ENCODE peak calls at places on chromosomes 13 and 19, in eight cellular contexts. J is cardiac fibroblast, Z is foreskin fibroblast, E is AG04450, A is GM20000, F is BJ, H is spleen, C is breast epithelium. G is an unnamed sample.

GRCh38 chr19:33736158-33736557 is 60.5 kb upstream of the KCTD15 start:
- DNase-seq in J (no peak), Z (no peak), E (no peak), A (no peak), F (no peak), H (no peak), C (no peak), G (no peak)

GRCh38 chr13:43153436-43154082 is 130.2 kb downstream of the DNAJC15 start:
- DNase-seq in J (peak; percentile 85), Z (peak; percentile 91), E (peak; percentile 6), A (no peak), F (peak; percentile 89), H (no peak), C (no peak), G (no peak)

GRCh38 chr19:46155237-46155636 is 7.2 kb downstream of the IGFL2 start:
- DNase-seq in J (no peak), Z (no peak), E (no peak), A (no peak), F (no peak), H (no peak), C (no peak), G (no peak)

GRCh38 chr19:43901395-43902390 is 33.4 kb downstream of the ZNF45 start:
- DNase-seq in J (peak; percentile 91), Z (peak; percentile 93), E (peak; percentile 66), A (peak; percentile 81), F (peak; percentile 52), H (peak; percentile 88), C (peak; percentile 72), G (peak; percentile 90)

GRCh38 chr13:39037410-39037879 is 444 bp downstream of the PROSER1 start:
- DNase-seq in J (no peak), Z (no peak), E (no peak), A (no peak), F (no peak), H (no peak), C (no peak), G (no peak)

GRCh38 chr19:35144600-35145436 is 1.8 kb downstream of the FXYD7 start:
- DNase-seq in J (no peak), Z (no peak), E (no peak), A (no peak), F (no peak), H (no peak), C (no peak), G (no peak)

GRCh38 chr13:31350560-31350959 is 150.8 kb downstream of the B3GLCT start:
- DNase-seq in J (no peak), Z (no peak), E (no peak), A (no peak), F (no peak), H (no peak), C (no peak), G (no peak)

GRCh38 chr13:110819203-110820014 is 95.5 kb downstream of the ANKRD10 start:
- DNase-seq in J (peak; percentile 77), Z (peak; percentile 90), E (no peak), A (peak; percentile 93), F (peak; percentile 9), H (peak; percentile 94), C (peak; percentile 87), G (no peak)

GRCh38 chr19:17097593-17098126 is 22.1 kb downstream of the MYO9B start:
- DNase-seq in J (peak; percentile 58), Z (peak; percentile 77), E (no peak), A (no peak), F (no peak), H (no peak), C (no peak), G (no peak)

GRCh38 chr19:31002852-31003251 is 346.4 kb downstream of the TSHZ3 start:
- DNase-seq in J (no peak), Z (no peak), E (no peak), A (no peak), F (no peak), H (no peak), C (no peak), G (no peak)

GRCh38 chr19:48935864-48936263 is 2.4 kb downstream of the DHDH start:
- DNase-seq in J (no peak), Z (no peak), E (no peak), A (no peak), F (no peak), H (no peak), C (no peak), G (no peak)

GRCh38 chr19:9528757-9529336 is 9.6 kb downstream of the ZNF426 start:
- DNase-seq in J (peak; percentile 27), Z (no peak), E (no peak), A (no peak), F (no peak), H (no peak), C (no peak), G (no peak)

GRCh38 chr19:46772170-46773017 is 16.0 kb downstream of the SLC1A5 start:
- DNase-seq in J (no peak), Z (peak; percentile 36), E (no peak), A (no peak), F (no peak), H (no peak), C (no peak), G (no peak)

GRCh38 chr13:95267662-95268369 is 33.4 kb downstream of the ABCC4 start:
- DNase-seq in J (peak; percentile 76), Z (peak; percentile 94), E (peak; percentile 94), A (no peak), F (peak; percentile 68), H (no peak), C (no peak), G (no peak)

GRCh38 chr13:64239372-64239771 is 2823.7 kb upstream of the PCDH20 start:
- DNase-seq in J (peak; percentile 79), Z (peak; percentile 57), E (no peak), A (no peak), F (peak; percentile 53), H (no peak), C (no peak), G (no peak)

GRCh38 chr13:23671902-23672301 is 101.7 kb downstream of the TNFRSF19 start:
- DNase-seq in J (peak; percentile 80), Z (peak; percentile 80), E (peak; percentile 81), A (no peak), F (no peak), H (no peak), C (no peak), G (no peak)

GRCh38 chr13:47175172-47175806 is 278.4 kb upstream of the HTR2A start:
- DNase-seq in J (peak; percentile 85), Z (peak; percentile 91), E (peak; percentile 74), A (no peak), F (peak; percentile 62), H (no peak), C (no peak), G (no peak)

GRCh38 chr19:35216833-35217707 is 11.5 kb downstream of the FAM187B start:
- DNase-seq in J (no peak), Z (no peak), E (no peak), A (peak; percentile 31), F (no peak), H (peak; percentile 80), C (no peak), G (no peak)

GRCh38 chr19:17165715-17166114 is 49.4 kb upstream of the USE1 start:
- DNase-seq in J (no peak), Z (no peak), E (no peak), A (no peak), F (no peak), H (no peak), C (no peak), G (no peak)

DNA sequence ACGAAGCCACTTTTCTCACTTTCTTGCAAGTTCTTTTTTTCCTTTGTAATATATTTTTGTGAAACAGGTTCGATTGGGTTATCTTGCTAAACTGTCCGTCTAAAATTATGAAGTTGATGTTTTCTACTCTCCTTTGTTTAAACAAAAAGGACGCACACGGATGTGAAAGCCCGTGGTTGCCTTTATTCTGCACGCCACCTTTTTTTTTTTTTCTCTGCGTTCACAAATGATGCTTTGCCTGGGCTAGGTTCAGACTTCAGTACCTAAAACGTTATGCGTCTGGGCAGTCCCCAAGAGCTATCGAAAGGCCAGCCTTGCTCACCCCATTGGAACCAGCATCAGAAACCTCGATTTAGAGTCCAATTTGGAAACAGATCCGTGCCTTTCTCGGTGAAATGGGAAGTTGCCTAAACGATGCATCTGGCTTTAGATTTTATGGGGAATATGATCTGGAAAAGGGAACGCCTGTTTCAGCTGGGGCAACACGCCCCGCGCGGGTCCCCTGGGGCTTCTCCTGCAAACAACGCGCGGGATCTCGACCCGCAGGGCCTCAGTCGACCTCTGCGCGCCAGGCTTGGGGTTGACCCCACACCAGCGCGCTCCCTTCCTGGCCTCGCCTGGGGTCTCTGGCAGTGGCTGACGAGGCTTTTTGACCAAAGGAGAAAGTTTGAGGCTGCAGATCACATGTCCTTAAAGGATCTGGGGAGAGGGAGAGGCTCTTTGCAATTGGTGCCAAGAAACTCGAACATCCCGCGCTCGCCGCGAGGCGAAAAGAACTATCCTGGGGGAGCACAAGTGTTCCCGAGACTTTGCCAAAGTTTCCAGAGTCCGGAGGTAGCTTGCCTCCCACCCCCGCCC is 114.0 kb downstream of the KCNRG start:
- DNase-seq in J (peak; percentile 35), Z (peak; percentile 41), E (no peak), A (peak; percentile 76), F (no peak), H (peak; percentile 80), C (no peak), G (peak; percentile 75)
- TF ChIP-seq CTCF in J (no peak), Z (no peak), E (no peak), A (no peak), F (no peak), H (no peak), C (no peak), G (no peak)

GRCh38 chr13:32415019-32415418 is 12.9 kb downstream of the N4BP2L1 start:
- DNase-seq in J (peak; percentile 36), Z (peak; percentile 20), E (no peak), A (no peak), F (no peak), H (no peak), C (no peak), G (no peak)
- TF ChIP-seq CTCF in J (peak; percentile 82), Z (peak; percentile 63), E (peak; percentile 61), A (peak; percentile 26), F (peak; percentile 56), H (peak; percentile 33), C (no peak), G (peak; percentile 69)

GRCh38 chr13:107956889-107957288 is 258.4 kb downstream of the LIG4 start:
- DNase-seq in J (no peak), Z (no peak), E (no peak), A (no peak), F (no peak), H (no peak), C (no peak), G (no peak)
- TF ChIP-seq CTCF in J (no peak), Z (no peak), E (no peak), A (no peak), F (no peak), H (no peak), C (no peak), G (no peak)

GRCh38 chr13:27794921-27795717 is 2.8 kb downstream of the GSX1 start:
- DNase-seq in J (no peak), Z (no peak), E (no peak), A (no peak), F (no peak), H (no peak), C (no peak), G (no peak)

GRCh38 chr13:27794075-27794691 is 1.9 kb downstream of the GSX1 start:
- DNase-seq in J (no peak), Z (no peak), E (no peak), A (no peak), F (no peak), H (no peak), C (no peak), G (no peak)

GRCh38 chr13:27796544-27797227 is 4.4 kb downstream of the GSX1 start:
- DNase-seq in J (no peak), Z (no peak), E (no peak), A (no peak), F (no peak), H (no peak), C (no peak), G (no peak)

GRCh38 chr13:27795718-27796019 is 3.4 kb downstream of the GSX1 start:
- DNase-seq in J (no peak), Z (no peak), E (no peak), A (no peak), F (no peak), H (no peak), C (no peak), G (no peak)

GRCh38 chr13:27797228-27797624 is 4.9 kb downstream of the GSX1 start:
- DNase-seq in J (peak; percentile 22), Z (peak; percentile 35), E (no peak), A (no peak), F (no peak), H (no peak), C (no peak), G (no peak)
- TF ChIP-seq CTCF in J (no peak), Z (no peak), E (peak; percentile 35), A (no peak), F (peak; percentile 10), H (no peak), C (no peak), G (peak; percentile 55)

G was measured in chondrocyte.